ENCODE peak calls at places on chromosomes 6 and 20, in six cellular contexts. One of them, this sample, is unnamed.

GRCh38 chr6:71481801-71482200 is 193.2 kb downstream of the OGFRL1 start:
- DNase-seq in OCI-LY7: no peak
- DNase-seq in tibial nerve: no peak
- DNase-seq in Panc1: no peak
- DNase-seq in suprapubic skin: no peak
- DNase-seq in CD4-positive, alpha-beta memory T cell: no peak
- DNase-seq in this sample: no peak

GRCh38 chr20:62063981-62064787 is 1.5 kb downstream of the TAF4 start:
- DNase-seq in OCI-LY7: no peak
- DNase-seq in tibial nerve: no peak
- DNase-seq in Panc1: no peak
- DNase-seq in suprapubic skin: no peak
- DNase-seq in CD4-positive, alpha-beta memory T cell: no peak
- DNase-seq in this sample: no peak

GRCh38 chr20:49517509-49518100 is 35.1 kb upstream of the KCNB1 start:
- DNase-seq in OCI-LY7: no peak
- DNase-seq in tibial nerve: no peak
- DNase-seq in Panc1: no peak
- DNase-seq in suprapubic skin: no peak
- DNase-seq in CD4-positive, alpha-beta memory T cell: no peak
- DNase-seq in this sample: no peak

GRCh38 chr6:47716207-47716606 is 17.8 kb downstream of the ADGRF4 start:
- DNase-seq in OCI-LY7: no peak
- DNase-seq in tibial nerve: no peak
- DNase-seq in Panc1: no peak
- DNase-seq in suprapubic skin: no peak
- DNase-seq in CD4-positive, alpha-beta memory T cell: no peak
- DNase-seq in this sample: no peak

GRCh38 chr6:45116714-45117410 is 211.3 kb upstream of the RUNX2 start:
- DNase-seq in OCI-LY7: no peak
- DNase-seq in tibial nerve: no peak
- DNase-seq in Panc1: no peak
- DNase-seq in suprapubic skin: no peak
- DNase-seq in CD4-positive, alpha-beta memory T cell: no peak
- DNase-seq in this sample: no peak

GRCh38 chr6:77173472-77174074 is 289.7 kb downstream of the HTR1B start:
- DNase-seq in OCI-LY7: no peak
- DNase-seq in tibial nerve: no peak
- DNase-seq in Panc1: no peak
- DNase-seq in suprapubic skin: no peak
- DNase-seq in CD4-positive, alpha-beta memory T cell: no peak
- DNase-seq in this sample: no peak

GRCh38 chr6:39453956-39454524 is 131.5 kb upstream of the KCNK16 start:
- DNase-seq in OCI-LY7: no peak
- DNase-seq in tibial nerve: no peak
- DNase-seq in Panc1: no peak
- DNase-seq in suprapubic skin: no peak
- DNase-seq in CD4-positive, alpha-beta memory T cell: no peak
- DNase-seq in this sample: no peak

GRCh38 chr6:35486005-35486925 is 10.6 kb downstream of the TEAD3 start:
- DNase-seq in OCI-LY7: no peak
- DNase-seq in tibial nerve: no peak
- DNase-seq in Panc1: no peak
- DNase-seq in suprapubic skin: no peak
- DNase-seq in CD4-positive, alpha-beta memory T cell: no peak
- DNase-seq in this sample: no peak

GRCh38 chr6:122151066-122151465 is 248.4 kb upstream of the HSF2 start:
- DNase-seq in OCI-LY7: no peak
- DNase-seq in tibial nerve: no peak
- DNase-seq in Panc1: no peak
- DNase-seq in suprapubic skin: no peak
- DNase-seq in CD4-positive, alpha-beta memory T cell: no peak
- DNase-seq in this sample: no peak

GRCh38 chr6:167543602-167544506 is 219.0 kb downstream of the TTLL2 start:
- DNase-seq in OCI-LY7: no peak
- DNase-seq in tibial nerve: peak; percentile 56
- DNase-seq in Panc1: no peak
- DNase-seq in suprapubic skin: no peak
- DNase-seq in CD4-positive, alpha-beta memory T cell: no peak
- DNase-seq in this sample: no peak

GRCh38 chr6:27720607-27721580 is 191.3 kb downstream of the OR2B2 start:
- DNase-seq in OCI-LY7: no peak
- DNase-seq in tibial nerve: no peak
- DNase-seq in Panc1: peak; percentile 94
- DNase-seq in suprapubic skin: no peak
- DNase-seq in CD4-positive, alpha-beta memory T cell: no peak
- DNase-seq in this sample: no peak

DNA sequence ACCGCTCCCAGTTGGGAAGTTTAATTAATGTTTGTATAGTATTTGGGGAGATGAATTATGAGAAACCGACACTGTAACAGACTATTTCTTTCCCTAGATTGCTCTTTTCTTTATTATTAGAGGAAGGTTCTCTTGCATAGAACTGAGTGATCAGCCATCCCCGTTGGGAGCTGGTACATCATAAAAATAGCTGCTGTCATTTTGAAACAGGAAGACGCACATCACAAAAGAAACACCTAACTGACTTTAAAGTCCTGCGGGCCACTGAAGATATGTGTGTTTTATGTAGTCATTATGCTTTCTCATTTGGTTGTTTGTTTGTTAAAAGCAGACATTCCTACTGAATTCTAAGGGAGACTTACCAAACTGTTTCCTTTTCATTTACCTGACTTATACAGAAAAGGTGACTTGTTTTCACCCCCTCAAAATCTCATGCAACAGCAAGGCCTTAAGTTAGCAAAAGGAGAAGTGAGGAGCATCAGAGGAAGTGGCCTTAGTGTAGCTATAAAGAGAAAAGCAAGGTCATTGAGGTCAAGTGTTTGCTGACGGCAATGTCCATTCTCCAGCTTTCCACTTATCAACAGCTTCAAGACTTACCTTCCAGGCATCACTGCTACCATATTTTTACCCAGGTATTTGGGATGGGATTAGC is 91.0 kb downstream of the PKHD1 start:
- DNase-seq in OCI-LY7: peak; percentile 73
- DNase-seq in tibial nerve: no peak
- DNase-seq in Panc1: no peak
- DNase-seq in suprapubic skin: no peak
- DNase-seq in CD4-positive, alpha-beta memory T cell: no peak
- DNase-seq in this sample: no peak
- H3K4me3 ChIP-seq in OCI-LY7: peak overlapping the region; percentile 23
- H3K4me3 ChIP-seq in tibial nerve: no peak overlapping the region
- H3K4me3 ChIP-seq in Panc1: no peak overlapping the region
- H3K4me3 ChIP-seq in suprapubic skin: no peak overlapping the region
- H3K4me3 ChIP-seq in CD4-positive, alpha-beta memory T cell: no peak overlapping the region
- H3K4me3 ChIP-seq in this sample: no peak overlapping the region

DNA sequence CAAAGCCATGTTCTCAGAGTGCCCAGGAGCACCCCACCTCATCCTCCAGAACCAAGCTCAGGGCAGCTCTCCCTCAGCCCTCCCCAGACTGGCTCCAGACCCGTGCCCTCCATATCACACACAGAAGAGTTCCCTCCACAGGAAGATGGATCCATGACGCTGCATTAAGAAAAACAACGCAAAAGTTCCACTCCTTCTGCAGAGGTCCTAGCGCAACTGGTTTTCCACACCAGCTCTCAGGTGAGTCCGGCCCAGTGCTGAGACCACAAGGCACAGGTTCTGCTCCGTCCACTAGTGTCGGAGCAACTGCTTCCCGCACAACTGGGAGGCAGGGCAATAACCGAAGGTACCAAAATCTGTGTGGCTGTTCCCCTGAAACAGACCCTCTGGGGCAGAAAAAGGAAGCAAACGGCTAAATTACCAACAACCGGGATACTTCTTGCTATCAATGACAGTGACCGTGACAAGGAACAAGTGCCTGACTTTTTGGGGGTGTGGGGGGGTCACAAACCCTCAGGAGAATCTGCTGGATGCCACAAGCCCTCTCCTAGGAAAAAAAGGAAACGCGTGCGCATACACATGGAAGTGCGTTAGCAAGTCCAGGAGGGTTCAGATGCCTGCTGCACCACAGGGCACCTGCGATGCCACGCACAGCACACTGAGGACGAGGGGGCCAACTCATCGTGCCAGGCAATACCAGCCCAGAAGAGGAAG is 49.2 kb downstream of the MYH7B start:
- DNase-seq in OCI-LY7: no peak
- DNase-seq in tibial nerve: no peak
- DNase-seq in Panc1: no peak
- DNase-seq in suprapubic skin: no peak
- DNase-seq in CD4-positive, alpha-beta memory T cell: no peak
- DNase-seq in this sample: no peak
- H3K27ac ChIP-seq in OCI-LY7: no peak overlapping the region
- H3K27ac ChIP-seq in tibial nerve: no peak overlapping the region
- H3K27ac ChIP-seq in Panc1: no peak overlapping the region
- H3K27ac ChIP-seq in suprapubic skin: no peak overlapping the region
- H3K27ac ChIP-seq in CD4-positive, alpha-beta memory T cell: no peak overlapping the region
- H3K27ac ChIP-seq in this sample: no peak overlapping the region

GRCh38 chr6:41688256-41688965 is 47.0 kb downstream of the TFEB start:
- DNase-seq in OCI-LY7: no peak
- DNase-seq in tibial nerve: no peak
- DNase-seq in Panc1: no peak
- DNase-seq in suprapubic skin: no peak
- DNase-seq in CD4-positive, alpha-beta memory T cell: no peak
- DNase-seq in this sample: no peak

GRCh38 chr6:41689171-41690008 is 46.0 kb downstream of the TFEB start:
- DNase-seq in OCI-LY7: no peak
- DNase-seq in tibial nerve: no peak
- DNase-seq in Panc1: no peak
- DNase-seq in suprapubic skin: no peak
- DNase-seq in CD4-positive, alpha-beta memory T cell: no peak
- DNase-seq in this sample: no peak

GRCh38 chr6:41685641-41686380 is 47.5 kb downstream of the MDFI start:
- DNase-seq in OCI-LY7: no peak
- DNase-seq in tibial nerve: no peak
- DNase-seq in Panc1: no peak
- DNase-seq in suprapubic skin: no peak
- DNase-seq in CD4-positive, alpha-beta memory T cell: no peak
- DNase-seq in this sample: no peak

GRCh38 chr6:41684311-41685182 is 46.3 kb downstream of the MDFI start:
- DNase-seq in OCI-LY7: no peak
- DNase-seq in tibial nerve: no peak
- DNase-seq in Panc1: no peak
- DNase-seq in suprapubic skin: no peak
- DNase-seq in CD4-positive, alpha-beta memory T cell: no peak
- DNase-seq in this sample: no peak

GRCh38 chr6:41687501-41688175 is 47.8 kb downstream of the TFEB start:
- DNase-seq in OCI-LY7: no peak
- DNase-seq in tibial nerve: no peak
- DNase-seq in Panc1: no peak
- DNase-seq in suprapubic skin: no peak
- DNase-seq in CD4-positive, alpha-beta memory T cell: no peak
- DNase-seq in this sample: no peak
- H3K36me3 ChIP-seq in OCI-LY7: peaks cover 76% of the 10 kb centered on the region
- H3K36me3 ChIP-seq in tibial nerve: peaks cover 10% of the 10 kb centered on the region
- H3K36me3 ChIP-seq in Panc1: no peaks in the 10 kb centered on the region
- H3K36me3 ChIP-seq in suprapubic skin: peaks cover 54% of the 10 kb centered on the region
- H3K36me3 ChIP-seq in CD4-positive, alpha-beta memory T cell: no peaks in the 10 kb centered on the region
- H3K36me3 ChIP-seq in this sample: peaks cover 75% of the 10 kb centered on the region

GRCh38 chr20:45835230-45836224 is 1.9 kb downstream of the SNX21 start:
- DNase-seq in OCI-LY7: no peak
- DNase-seq in tibial nerve: peak; percentile 49
- DNase-seq in Panc1: no peak
- DNase-seq in suprapubic skin: peak; percentile 90
- DNase-seq in CD4-positive, alpha-beta memory T cell: no peak
- DNase-seq in this sample: no peak
- H3K4me3 ChIP-seq in OCI-LY7: no peak overlapping the region
- H3K4me3 ChIP-seq in tibial nerve: peak overlapping the region; percentile 67
- H3K4me3 ChIP-seq in Panc1: peak overlapping the region; percentile 65
- H3K4me3 ChIP-seq in suprapubic skin: peak overlapping the region; percentile 61
- H3K4me3 ChIP-seq in CD4-positive, alpha-beta memory T cell: no peak overlapping the region
- H3K4me3 ChIP-seq in this sample: peak overlapping the region; percentile 71

GRCh38 chr20:36472656-36473071 is 68.7 kb upstream of the MYL9 start:
- DNase-seq in OCI-LY7: no peak
- DNase-seq in tibial nerve: no peak
- DNase-seq in Panc1: no peak
- DNase-seq in suprapubic skin: no peak
- DNase-seq in CD4-positive, alpha-beta memory T cell: no peak
- DNase-seq in this sample: no peak
- H3K27ac ChIP-seq in OCI-LY7: peak overlapping the region; percentile 63
- H3K27ac ChIP-seq in tibial nerve: peak overlapping the region; percentile 90
- H3K27ac ChIP-seq in Panc1: peak overlapping the region; percentile 29
- H3K27ac ChIP-seq in suprapubic skin: peak overlapping the region; percentile 77
- H3K27ac ChIP-seq in CD4-positive, alpha-beta memory T cell: peak overlapping the region; percentile 37
- H3K27ac ChIP-seq in this sample: peak overlapping the region; percentile 89

GRCh38 chr6:89724981-89725380 is 86.4 kb upstream of the LYRM2 start:
- DNase-seq in OCI-LY7: no peak
- DNase-seq in tibial nerve: no peak
- DNase-seq in Panc1: no peak
- DNase-seq in suprapubic skin: no peak
- DNase-seq in CD4-positive, alpha-beta memory T cell: no peak
- DNase-seq in this sample: no peak

GRCh38 chr6:89727501-89727900 is 89.0 kb upstream of the LYRM2 start:
- DNase-seq in OCI-LY7: no peak
- DNase-seq in tibial nerve: no peak
- DNase-seq in Panc1: no peak
- DNase-seq in suprapubic skin: no peak
- DNase-seq in CD4-positive, alpha-beta memory T cell: no peak
- DNase-seq in this sample: no peak

DNA sequence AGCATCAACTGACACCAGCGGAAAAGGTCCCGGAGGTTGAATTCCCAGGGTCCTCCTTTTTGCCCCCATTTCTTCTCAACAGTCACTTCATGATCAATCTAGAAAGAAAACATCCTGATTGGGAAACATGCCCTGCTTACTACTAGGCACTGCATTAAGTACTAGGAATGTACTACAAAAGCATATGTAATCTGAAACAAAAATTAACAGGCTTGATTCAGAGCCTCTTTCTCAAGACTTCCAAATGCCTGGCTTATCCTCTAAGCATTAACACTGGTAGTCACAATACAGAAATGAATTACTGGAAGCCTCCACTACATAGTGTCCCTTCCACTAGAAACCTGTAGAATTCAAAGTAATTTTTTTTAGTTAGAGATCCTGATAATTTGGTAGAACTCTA is 84.5 kb upstream of the LYRM2 start:
- DNase-seq in OCI-LY7: no peak
- DNase-seq in tibial nerve: no peak
- DNase-seq in Panc1: no peak
- DNase-seq in suprapubic skin: no peak
- DNase-seq in CD4-positive, alpha-beta memory T cell: no peak
- DNase-seq in this sample: no peak
- H3K36me3 ChIP-seq in OCI-LY7: peaks cover 99% of the 10 kb centered on the region
- H3K36me3 ChIP-seq in tibial nerve: peaks cover 16% of the 10 kb centered on the region
- H3K36me3 ChIP-seq in Panc1: peaks cover 29% of the 10 kb centered on the region
- H3K36me3 ChIP-seq in suprapubic skin: peaks cover 80% of the 10 kb centered on the region
- H3K36me3 ChIP-seq in CD4-positive, alpha-beta memory T cell: peaks cover 55% of the 10 kb centered on the region
- H3K36me3 ChIP-seq in this sample: peaks cover 24% of the 10 kb centered on the region

GRCh38 chr6:75086236-75086635 is 119.6 kb downstream of the COL12A1 start:
- DNase-seq in OCI-LY7: no peak
- DNase-seq in tibial nerve: no peak
- DNase-seq in Panc1: no peak
- DNase-seq in suprapubic skin: no peak
- DNase-seq in CD4-positive, alpha-beta memory T cell: no peak
- DNase-seq in this sample: no peak
- H3K4me3 ChIP-seq in OCI-LY7: no peak overlapping the region
- H3K4me3 ChIP-seq in tibial nerve: no peak overlapping the region
- H3K4me3 ChIP-seq in Panc1: no peak overlapping the region
- H3K4me3 ChIP-seq in suprapubic skin: no peak overlapping the region
- H3K4me3 ChIP-seq in CD4-positive, alpha-beta memory T cell: no peak overlapping the region
- H3K4me3 ChIP-seq in this sample: no peak overlapping the region

GRCh38 chr6:20534906-20535305 is 649 bp downstream of the CDKAL1 start:
- DNase-seq in OCI-LY7: peak; percentile 41
- DNase-seq in tibial nerve: no peak
- DNase-seq in Panc1: no peak
- DNase-seq in suprapubic skin: no peak
- DNase-seq in CD4-positive, alpha-beta memory T cell: peak; percentile 33
- DNase-seq in this sample: no peak
- H3K27ac ChIP-seq in OCI-LY7: peak overlapping the region; percentile 65
- H3K27ac ChIP-seq in tibial nerve: peak overlapping the region; percentile 91
- H3K27ac ChIP-seq in Panc1: peak overlapping the region; percentile 95
- H3K27ac ChIP-seq in suprapubic skin: peak overlapping the region; percentile 88
- H3K27ac ChIP-seq in CD4-positive, alpha-beta memory T cell: peak overlapping the region; percentile 72
- H3K27ac ChIP-seq in this sample: peak overlapping the region; percentile 85